ENCODE peak calls at places on chromosomes 3 and 15, in five cellular contexts. Z is cardiac muscle cell, W is endothelial cell, I is suprapubic skin, E is thoracic aorta. H is an unnamed sample.

GRCh38 chr15:71753346-71753745 is 57.0 kb upstream of the NR2E3 start:
- DNase-seq in Z (no peak), W (no peak), I (no peak), E (no peak), H (no peak)

GRCh38 chr3:87575538-87575937 is 299.2 kb upstream of the POU1F1 start:
- DNase-seq in Z (no peak), W (no peak), I (no peak), E (no peak), H (no peak)

GRCh38 chr3:188439080-188439479 is 285.1 kb downstream of the LPP start:
- DNase-seq in Z (no peak), W (no peak), I (no peak), E (no peak), H (no peak)

GRCh38 chr3:126927846-126928245 is 55.1 kb upstream of the PLXNA1 start:
- DNase-seq in Z (no peak), W (no peak), I (no peak), E (no peak), H (no peak)

GRCh38 chr3:142976621-142977398 is 13.3 kb upstream of the PAQR9 start:
- DNase-seq in Z (no peak), W (no peak), I (no peak), E (peak; percentile 56), H (peak; percentile 18)

GRCh38 chr15:89903015-89903857 is 9.4 kb upstream of the AP3S2 start:
- DNase-seq in Z (no peak), W (no peak), I (no peak), E (no peak), H (no peak)

GRCh38 chr15:74396146-74396438 is 28.6 kb upstream of the CYP11A1 start:
- DNase-seq in Z (no peak), W (no peak), I (no peak), E (no peak), H (no peak)

GRCh38 chr3:9934235-9934621 is 594 bp downstream of the CRELD1 start:
- DNase-seq in Z (no peak), W (no peak), I (no peak), E (no peak), H (no peak)

GRCh38 chr3:12868039-12869024 is 27.0 kb upstream of the RPL32 start:
- DNase-seq in Z (peak; percentile 91), W (peak; percentile 86), I (peak; percentile 89), E (peak; percentile 60), H (peak; percentile 84)

GRCh38 chr3:126170073-126170916 is 10.1 kb downstream of the ALDH1L1 start:
- DNase-seq in Z (no peak), W (no peak), I (no peak), E (no peak), H (no peak)

GRCh38 chr3:4531478-4532025 is 38.4 kb downstream of the ITPR1 start:
- DNase-seq in Z (peak; percentile 13), W (no peak), I (no peak), E (no peak), H (no peak)

GRCh38 chr15:96330064-96330449 is 443 bp upstream of the NR2F2 start:
- DNase-seq in Z (no peak), W (peak; percentile 59), I (no peak), E (no peak), H (peak; percentile 68)

GRCh38 chr3:81968628-81969027 is 207.2 kb upstream of the GBE1 start:
- DNase-seq in Z (peak; percentile 10), W (no peak), I (no peak), E (no peak), H (no peak)

GRCh38 chr3:24318668-24319287 is 175.9 kb downstream of the THRB start:
- DNase-seq in Z (no peak), W (no peak), I (no peak), E (no peak), H (no peak)

GRCh38 chr3:126005951-126006350 is 37.0 kb downstream of the ROPN1B start:
- DNase-seq in Z (peak; percentile 59), W (no peak), I (no peak), E (no peak), H (no peak)

GRCh38 chr3:54870423-54870822 is 57.4 kb downstream of the LRTM1 start:
- DNase-seq in Z (peak; percentile 76), W (no peak), I (no peak), E (no peak), H (peak; percentile 8)

GRCh38 chr3:65712156-65712555 is 326.6 kb downstream of the MAGI1 start:
- DNase-seq in Z (no peak), W (no peak), I (no peak), E (no peak), H (no peak)

GRCh38 chr3:104546301-104546700 is 820.4 kb upstream of the ALCAM start:
- DNase-seq in Z (no peak), W (no peak), I (no peak), E (no peak), H (no peak)

GRCh38 chr3:157953565-157953964 is 152.7 kb downstream of the SHOX2 start:
- DNase-seq in Z (no peak), W (no peak), I (no peak), E (no peak), H (no peak)

GRCh38 chr3:72516361-72516760 is 331.9 kb downstream of the SHQ1 start:
- DNase-seq in Z (no peak), W (no peak), I (no peak), E (no peak), H (no peak)

GRCh38 chr3:39542588-39542988 is 75.1 kb downstream of the MOBP start:
- DNase-seq in Z (no peak), W (no peak), I (no peak), E (no peak), H (no peak)

GRCh38 chr3:151296226-151296625 is 17.9 kb upstream of the P2RY14 start:
- DNase-seq in Z (no peak), W (no peak), I (no peak), E (no peak), H (no peak)

GRCh38 chr3:128256131-128256530 is 102.8 kb downstream of the EEFSEC start:
- DNase-seq in Z (no peak), W (no peak), I (no peak), E (no peak), H (no peak)

GRCh38 chr15:76196949-76197315 is 114.3 kb downstream of the ETFA start:
- DNase-seq in Z (no peak), W (no peak), I (peak; percentile 77), E (no peak), H (no peak)

GRCh38 chr3:11510001-11510760 is 133.5 kb downstream of the VGLL4 start:
- DNase-seq in Z (no peak), W (no peak), I (no peak), E (no peak), H (peak; percentile 56)

GRCh38 chr15:20358066-20358780 is 183.4 kb downstream of the GOLGA6L6 start:
- DNase-seq in Z (no peak), W (no peak), I (peak; percentile 83), E (no peak), H (no peak)

GRCh38 chr3:182913889-182914288 is 66.4 kb downstream of the DCUN1D1 start:
- DNase-seq in Z (no peak), W (no peak), I (no peak), E (no peak), H (no peak)

GRCh38 chr3:172208586-172209332 is 169.4 kb downstream of the FNDC3B start:
- DNase-seq in Z (no peak), W (no peak), I (no peak), E (no peak), H (no peak)

GRCh38 chr3:126870608-126871210 is 112.2 kb upstream of the PLXNA1 start:
- DNase-seq in Z (no peak), W (no peak), I (no peak), E (no peak), H (no peak)

GRCh38 chr15:98650871-98651481 is 2.6 kb downstream of the IGF1R start:
- DNase-seq in Z (peak; percentile 35), W (no peak), I (no peak), E (no peak), H (no peak)

GRCh38 chr15:68725736-68726135 is 95.0 kb downstream of the ANP32A start:
- DNase-seq in Z (no peak), W (peak; percentile 17), I (no peak), E (no peak), H (no peak)

GRCh38 chr15:71239592-71240364 is 124.5 kb downstream of the THSD4 start:
- DNase-seq in Z (no peak), W (no peak), I (no peak), E (no peak), H (no peak)

GRCh38 chr3:141538568-141538967 is 51.7 kb downstream of the RASA2 start:
- DNase-seq in Z (no peak), W (no peak), I (no peak), E (no peak), H (no peak)

DNA sequence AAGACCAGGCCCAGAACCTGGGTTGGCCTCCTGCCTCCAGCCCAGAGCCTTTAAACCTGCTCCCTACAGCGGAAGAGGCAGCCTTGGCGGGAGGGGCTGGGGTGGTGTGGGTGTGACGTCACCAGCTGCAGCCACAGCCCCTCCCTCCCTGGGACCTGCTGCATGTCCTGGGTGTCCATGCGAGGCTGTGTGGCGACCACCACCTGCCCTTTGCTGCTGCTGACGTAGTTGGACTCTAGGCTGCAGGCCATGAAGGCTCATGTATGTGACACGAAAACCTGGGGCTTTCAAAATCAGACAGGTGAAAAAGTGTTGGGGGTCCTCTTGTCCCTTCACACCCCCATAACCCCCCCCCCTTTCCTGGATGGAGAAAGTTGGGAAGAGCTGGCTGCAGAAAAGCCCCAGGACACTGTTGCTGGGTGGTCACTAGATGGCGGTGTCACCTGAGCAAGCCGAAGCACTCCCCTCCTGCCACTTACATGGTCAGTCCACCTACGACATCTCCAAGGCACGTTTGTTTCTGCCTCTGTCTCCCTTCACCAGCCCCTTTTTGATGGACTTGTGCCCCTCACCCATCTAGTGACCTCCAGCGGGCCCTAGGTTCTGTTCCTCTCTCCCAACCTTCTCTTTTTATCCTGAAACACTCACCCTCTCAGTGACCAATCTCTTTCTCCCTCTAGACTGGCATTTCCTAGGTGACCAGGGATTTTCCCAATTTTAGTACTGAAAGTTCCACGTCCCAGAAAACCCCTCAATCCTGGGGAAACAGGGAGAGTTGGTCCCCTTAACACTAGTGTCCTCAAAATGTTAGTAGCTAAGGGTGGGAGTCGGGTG is 35.2 kb downstream of the SLC6A20 start:
- DNase-seq in Z (peak; percentile 76), W (peak; percentile 68), I (peak; percentile 58), E (no peak), H (peak; percentile 40)
- TF ChIP-seq CTCF in Z (peak; percentile 87), W (peak; percentile 61), I (peak; percentile 32), E (peak; percentile 62), H (peak; percentile 76)

GRCh38 chr15:55742498-55742926 is 440 bp downstream of the PRTG start:
- DNase-seq in Z (peak; percentile 61), W (peak; percentile 49), I (no peak), E (no peak), H (no peak)
- TF ChIP-seq CTCF in Z (no peak), W (no peak), I (no peak), E (no peak), H (no peak)

GRCh38 chr3:46395210-46395661 is 11.6 kb downstream of the CCR5AS start:
- DNase-seq in Z (no peak), W (no peak), I (no peak), E (no peak), H (no peak)
- TF ChIP-seq CTCF in Z (peak; percentile 3), W (no peak), I (no peak), E (no peak), H (no peak)

GRCh38 chr3:192237992-192238608 is 489.2 kb downstream of the FGF12 start:
- DNase-seq in Z (no peak), W (peak; percentile 11), I (no peak), E (no peak), H (no peak)
- TF ChIP-seq CTCF in Z (no peak), W (no peak), I (no peak), E (no peak), H (peak; percentile 27)

H was measured in neural crest cell.